ENCODE peak calls at places on chromosomes 13 and 19, in ten cellular contexts. One of them, this sample, is unnamed.
A peak's percentile ranks its signal among the peaks of the same experiment; 100 is the strongest.

GRCh38 chr19:40461669-40462221 is 3.8 kb downstream of the BLVRB start:
- DNase-seq in NB4: peak; percentile 67
- DNase-seq in astrocyte of the spinal cord: no peak
- DNase-seq in breast epithelium: peak; percentile 40
- DNase-seq in cardiac muscle cell: no peak
- DNase-seq in GM23338: no peak
- DNase-seq in epithelial cell of esophagus: no peak
- DNase-seq in retinal pigment epithelial cell: no peak
- DNase-seq in coronary artery: no peak
- DNase-seq in tibial nerve: no peak
- DNase-seq in this sample: no peak

GRCh38 chr13:29282096-29282495 is 313.4 kb downstream of the SLC7A1 start:
- DNase-seq in NB4: no peak
- DNase-seq in astrocyte of the spinal cord: no peak
- DNase-seq in breast epithelium: no peak
- DNase-seq in cardiac muscle cell: no peak
- DNase-seq in GM23338: no peak
- DNase-seq in epithelial cell of esophagus: no peak
- DNase-seq in retinal pigment epithelial cell: no peak
- DNase-seq in coronary artery: no peak
- DNase-seq in tibial nerve: no peak
- DNase-seq in this sample: no peak

GRCh38 chr19:14091885-14092462 is 1.4 kb upstream of the SAMD1 start:
- DNase-seq in NB4: peak; percentile 77
- DNase-seq in astrocyte of the spinal cord: no peak
- DNase-seq in breast epithelium: no peak
- DNase-seq in cardiac muscle cell: no peak
- DNase-seq in GM23338: peak; percentile 65
- DNase-seq in epithelial cell of esophagus: no peak
- DNase-seq in retinal pigment epithelial cell: no peak
- DNase-seq in coronary artery: no peak
- DNase-seq in tibial nerve: no peak
- DNase-seq in this sample: no peak

GRCh38 chr13:109198585-109198984 is 569.2 kb downstream of the MYO16 start:
- DNase-seq in NB4: no peak
- DNase-seq in astrocyte of the spinal cord: peak; percentile 11
- DNase-seq in breast epithelium: peak; percentile 48
- DNase-seq in cardiac muscle cell: no peak
- DNase-seq in GM23338: no peak
- DNase-seq in epithelial cell of esophagus: peak; percentile 86
- DNase-seq in retinal pigment epithelial cell: no peak
- DNase-seq in coronary artery: no peak
- DNase-seq in tibial nerve: no peak
- DNase-seq in this sample: no peak

GRCh38 chr19:7161292-7161691 is 91.8 kb downstream of the ZNF557 start:
- DNase-seq in NB4: no peak
- DNase-seq in astrocyte of the spinal cord: no peak
- DNase-seq in breast epithelium: no peak
- DNase-seq in cardiac muscle cell: no peak
- DNase-seq in GM23338: no peak
- DNase-seq in epithelial cell of esophagus: no peak
- DNase-seq in retinal pigment epithelial cell: no peak
- DNase-seq in coronary artery: no peak
- DNase-seq in tibial nerve: no peak
- DNase-seq in this sample: no peak

GRCh38 chr19:14165986-14166385 is 29.6 kb upstream of the ASF1B start:
- DNase-seq in NB4: no peak
- DNase-seq in astrocyte of the spinal cord: no peak
- DNase-seq in breast epithelium: no peak
- DNase-seq in cardiac muscle cell: no peak
- DNase-seq in GM23338: no peak
- DNase-seq in epithelial cell of esophagus: no peak
- DNase-seq in retinal pigment epithelial cell: no peak
- DNase-seq in coronary artery: no peak
- DNase-seq in tibial nerve: no peak
- DNase-seq in this sample: no peak

GRCh38 chr13:106521101-106521799 is 14.2 kb downstream of the EFNB2 start:
- DNase-seq in NB4: no peak
- DNase-seq in astrocyte of the spinal cord: no peak
- DNase-seq in breast epithelium: no peak
- DNase-seq in cardiac muscle cell: no peak
- DNase-seq in GM23338: peak; percentile 43
- DNase-seq in epithelial cell of esophagus: peak; percentile 75
- DNase-seq in retinal pigment epithelial cell: no peak
- DNase-seq in coronary artery: no peak
- DNase-seq in tibial nerve: no peak
- DNase-seq in this sample: no peak

GRCh38 chr19:40247178-40247577 is 20.7 kb upstream of the CCNP start:
- DNase-seq in NB4: no peak
- DNase-seq in astrocyte of the spinal cord: no peak
- DNase-seq in breast epithelium: no peak
- DNase-seq in cardiac muscle cell: no peak
- DNase-seq in GM23338: no peak
- DNase-seq in epithelial cell of esophagus: no peak
- DNase-seq in retinal pigment epithelial cell: no peak
- DNase-seq in coronary artery: no peak
- DNase-seq in tibial nerve: no peak
- DNase-seq in this sample: no peak

GRCh38 chr13:29452773-29453574 is 142.5 kb downstream of the SLC7A1 start:
- DNase-seq in NB4: no peak
- DNase-seq in astrocyte of the spinal cord: no peak
- DNase-seq in breast epithelium: no peak
- DNase-seq in cardiac muscle cell: no peak
- DNase-seq in GM23338: no peak
- DNase-seq in epithelial cell of esophagus: no peak
- DNase-seq in retinal pigment epithelial cell: no peak
- DNase-seq in coronary artery: no peak
- DNase-seq in tibial nerve: no peak
- DNase-seq in this sample: no peak

DNA sequence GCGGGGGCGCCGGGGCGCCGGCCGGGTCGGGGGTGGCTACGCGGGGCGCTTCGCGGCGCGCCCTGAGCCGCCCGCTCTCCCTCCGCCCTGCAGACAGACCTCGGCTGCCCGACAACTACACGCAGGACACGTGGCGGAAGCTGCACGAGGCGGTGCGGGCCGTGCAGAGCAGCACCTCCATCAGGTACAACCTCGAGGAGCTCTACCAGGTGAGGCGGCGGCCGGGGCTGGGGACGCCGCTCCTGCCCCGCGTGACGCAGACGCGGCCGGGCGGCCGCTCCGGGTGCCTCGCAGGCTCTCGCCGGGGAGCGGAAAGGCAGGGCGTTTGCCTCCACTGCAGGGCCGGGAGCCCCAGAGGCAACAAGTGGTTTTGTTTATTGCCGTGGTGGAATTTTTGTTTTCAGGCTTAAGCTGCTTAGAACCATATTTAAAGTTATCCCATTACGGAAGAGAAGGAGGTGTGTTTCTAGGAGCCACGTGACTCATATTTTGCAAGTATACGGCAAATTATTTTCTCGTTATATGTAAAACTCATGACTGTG is 538 bp downstream of the CUL4A start:
- DNase-seq in NB4: peak; percentile 77
- DNase-seq in astrocyte of the spinal cord: peak; percentile 45
- DNase-seq in breast epithelium: peak; percentile 46
- DNase-seq in cardiac muscle cell: peak; percentile 60
- DNase-seq in GM23338: peak; percentile 72
- DNase-seq in epithelial cell of esophagus: peak; percentile 80
- DNase-seq in retinal pigment epithelial cell: peak; percentile 46
- DNase-seq in coronary artery: peak; percentile 80
- DNase-seq in tibial nerve: no peak
- DNase-seq in this sample: no peak
- TF ChIP-seq CTCF in NB4: no peak
- TF ChIP-seq CTCF in astrocyte of the spinal cord: no peak
- TF ChIP-seq CTCF in breast epithelium: no peak
- TF ChIP-seq CTCF in cardiac muscle cell: no peak
- TF ChIP-seq CTCF in GM23338: no peak
- TF ChIP-seq CTCF in epithelial cell of esophagus: no peak
- TF ChIP-seq CTCF in retinal pigment epithelial cell: no peak
- TF ChIP-seq CTCF in coronary artery: no peak
- TF ChIP-seq CTCF in tibial nerve: peak; percentile 19
- TF ChIP-seq CTCF in this sample: no peak

GRCh38 chr13:99220199-99220931 is 19.7 kb downstream of the UBAC2 start:
- DNase-seq in NB4: peak; percentile 48
- DNase-seq in astrocyte of the spinal cord: peak; percentile 49
- DNase-seq in breast epithelium: no peak
- DNase-seq in cardiac muscle cell: no peak
- DNase-seq in GM23338: no peak
- DNase-seq in epithelial cell of esophagus: no peak
- DNase-seq in retinal pigment epithelial cell: no peak
- DNase-seq in coronary artery: no peak
- DNase-seq in tibial nerve: no peak
- DNase-seq in this sample: no peak

GRCh38 chr13:99218126-99218525 is 17.5 kb downstream of the UBAC2 start:
- DNase-seq in NB4: no peak
- DNase-seq in astrocyte of the spinal cord: no peak
- DNase-seq in breast epithelium: no peak
- DNase-seq in cardiac muscle cell: no peak
- DNase-seq in GM23338: no peak
- DNase-seq in epithelial cell of esophagus: no peak
- DNase-seq in retinal pigment epithelial cell: no peak
- DNase-seq in coronary artery: no peak
- DNase-seq in tibial nerve: no peak
- DNase-seq in this sample: no peak

GRCh38 chr13:99217461-99218101 is 16.9 kb downstream of the UBAC2 start:
- DNase-seq in NB4: no peak
- DNase-seq in astrocyte of the spinal cord: no peak
- DNase-seq in breast epithelium: no peak
- DNase-seq in cardiac muscle cell: no peak
- DNase-seq in GM23338: no peak
- DNase-seq in epithelial cell of esophagus: no peak
- DNase-seq in retinal pigment epithelial cell: no peak
- DNase-seq in coronary artery: no peak
- DNase-seq in tibial nerve: no peak
- DNase-seq in this sample: no peak

GRCh38 chr13:99218969-99219368 is 18.3 kb downstream of the UBAC2 start:
- DNase-seq in NB4: no peak
- DNase-seq in astrocyte of the spinal cord: no peak
- DNase-seq in breast epithelium: no peak
- DNase-seq in cardiac muscle cell: no peak
- DNase-seq in GM23338: no peak
- DNase-seq in epithelial cell of esophagus: no peak
- DNase-seq in retinal pigment epithelial cell: no peak
- DNase-seq in coronary artery: no peak
- DNase-seq in tibial nerve: no peak
- DNase-seq in this sample: no peak

DNA sequence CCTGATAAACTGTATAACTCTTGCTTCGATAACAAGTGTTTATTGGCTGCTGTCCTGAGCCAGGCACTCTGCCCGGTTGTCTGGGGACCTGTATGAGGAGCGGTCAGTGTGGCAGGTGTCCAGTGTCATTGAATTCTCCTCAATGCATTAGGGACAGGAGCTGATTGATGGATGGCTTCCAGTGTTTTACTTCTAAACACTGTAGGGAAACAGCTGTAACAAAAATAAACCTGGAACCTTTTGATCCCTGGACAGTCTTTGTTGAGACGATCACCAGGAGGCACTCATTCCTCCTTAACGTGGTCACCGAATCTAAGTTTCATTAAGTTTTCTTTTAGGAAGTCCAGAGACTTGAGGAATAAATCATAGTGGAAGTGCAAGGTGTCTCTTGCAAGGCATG is 17.9 kb downstream of the UBAC2 start:
- DNase-seq in NB4: no peak
- DNase-seq in astrocyte of the spinal cord: peak; percentile 31
- DNase-seq in breast epithelium: no peak
- DNase-seq in cardiac muscle cell: no peak
- DNase-seq in GM23338: no peak
- DNase-seq in epithelial cell of esophagus: no peak
- DNase-seq in retinal pigment epithelial cell: no peak
- DNase-seq in coronary artery: no peak
- DNase-seq in tibial nerve: no peak
- DNase-seq in this sample: no peak
- H3K4me3 ChIP-seq in NB4: no peak overlapping the region
- H3K4me3 ChIP-seq in astrocyte of the spinal cord: no peak overlapping the region
- H3K4me3 ChIP-seq in breast epithelium: no peak overlapping the region
- H3K4me3 ChIP-seq in cardiac muscle cell: no peak overlapping the region
- H3K4me3 ChIP-seq in GM23338: no peak overlapping the region
- H3K4me3 ChIP-seq in epithelial cell of esophagus: no peak overlapping the region
- H3K4me3 ChIP-seq in retinal pigment epithelial cell: no peak overlapping the region
- H3K4me3 ChIP-seq in coronary artery: no peak overlapping the region
- H3K4me3 ChIP-seq in tibial nerve: no peak overlapping the region
- H3K4me3 ChIP-seq in this sample: no peak overlapping the region

DNA sequence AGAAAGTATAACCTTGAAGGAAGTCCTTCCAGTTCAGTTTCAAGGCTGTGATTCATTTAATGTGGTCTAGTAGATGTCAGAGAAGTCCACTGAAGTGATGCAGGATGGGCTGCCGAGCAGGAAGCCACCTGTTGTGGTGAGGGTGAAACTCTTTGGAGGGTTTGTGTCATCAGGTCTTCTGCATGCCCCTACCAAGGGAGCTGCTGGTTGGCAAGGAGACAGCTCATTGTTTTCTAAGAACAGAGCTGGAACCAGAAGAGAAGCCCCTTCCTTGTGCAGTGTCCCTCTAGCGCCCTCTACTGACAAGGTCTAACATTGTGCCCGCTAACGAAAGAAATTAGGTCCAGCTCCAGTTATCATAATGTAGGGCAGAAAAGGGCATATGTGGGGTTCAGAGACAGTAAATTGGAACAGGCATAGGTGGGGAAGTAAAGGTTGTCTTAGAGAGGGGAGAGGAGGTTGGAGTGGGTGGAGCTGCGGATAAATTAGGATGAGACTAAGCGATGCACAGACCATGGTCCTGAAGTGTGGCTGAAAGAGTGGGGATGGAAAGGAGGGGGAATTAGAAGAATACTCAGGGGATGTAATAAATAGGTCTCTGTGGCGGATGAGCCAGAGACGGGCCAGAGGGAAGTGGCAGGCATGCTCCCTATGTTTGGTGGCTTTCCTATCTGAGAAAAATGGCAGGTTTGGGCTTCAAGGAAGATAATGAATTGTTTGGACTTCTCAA is 123.2 kb downstream of the OLFM4 start:
- DNase-seq in NB4: peak; percentile 74
- DNase-seq in astrocyte of the spinal cord: no peak
- DNase-seq in breast epithelium: no peak
- DNase-seq in cardiac muscle cell: peak; percentile 85
- DNase-seq in GM23338: peak; percentile 87
- DNase-seq in epithelial cell of esophagus: peak; percentile 21
- DNase-seq in retinal pigment epithelial cell: peak; percentile 2
- DNase-seq in coronary artery: no peak
- DNase-seq in tibial nerve: no peak
- DNase-seq in this sample: no peak
- TF ChIP-seq CTCF in NB4: peak; percentile 96
- TF ChIP-seq CTCF in astrocyte of the spinal cord: peak; percentile 46
- TF ChIP-seq CTCF in breast epithelium: peak; percentile 37
- TF ChIP-seq CTCF in cardiac muscle cell: peak; percentile 91
- TF ChIP-seq CTCF in GM23338: peak; percentile 97
- TF ChIP-seq CTCF in epithelial cell of esophagus: peak; percentile 54
- TF ChIP-seq CTCF in retinal pigment epithelial cell: peak; percentile 64
- TF ChIP-seq CTCF in coronary artery: peak; percentile 25
- TF ChIP-seq CTCF in tibial nerve: peak; percentile 71
- TF ChIP-seq CTCF in this sample: peak; percentile 52

DNA sequence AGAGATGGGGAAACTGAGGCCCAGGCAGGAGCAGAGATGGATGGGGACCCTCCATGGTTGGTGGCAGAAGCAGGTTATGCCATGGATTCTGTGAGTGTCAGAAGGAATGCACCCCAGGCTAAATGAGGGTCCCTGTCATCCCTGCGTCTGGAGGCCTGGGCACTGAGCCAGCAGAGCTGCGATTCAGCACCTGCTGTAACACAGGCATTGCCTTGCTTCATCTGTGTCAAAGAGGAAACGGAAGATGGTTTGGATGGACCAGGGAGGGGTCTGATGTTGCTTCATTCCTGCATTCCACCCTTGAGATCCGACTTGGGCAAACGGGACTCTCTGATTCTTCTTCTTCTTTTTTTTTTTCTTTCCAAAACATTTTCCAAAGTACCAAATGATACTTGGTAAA is 1.2 kb downstream of the C5AR1 start:
- DNase-seq in NB4: peak; percentile 97
- DNase-seq in astrocyte of the spinal cord: no peak
- DNase-seq in breast epithelium: no peak
- DNase-seq in cardiac muscle cell: no peak
- DNase-seq in GM23338: no peak
- DNase-seq in epithelial cell of esophagus: peak; percentile 78
- DNase-seq in retinal pigment epithelial cell: no peak
- DNase-seq in coronary artery: no peak
- DNase-seq in tibial nerve: no peak
- DNase-seq in this sample: no peak
- H3K4me3 ChIP-seq in NB4: no peak overlapping the region
- H3K4me3 ChIP-seq in astrocyte of the spinal cord: no peak overlapping the region
- H3K4me3 ChIP-seq in breast epithelium: peak overlapping the region; percentile 33
- H3K4me3 ChIP-seq in cardiac muscle cell: no peak overlapping the region
- H3K4me3 ChIP-seq in GM23338: no peak overlapping the region
- H3K4me3 ChIP-seq in epithelial cell of esophagus: no peak overlapping the region
- H3K4me3 ChIP-seq in retinal pigment epithelial cell: no peak overlapping the region
- H3K4me3 ChIP-seq in coronary artery: peak overlapping the region; percentile 46
- H3K4me3 ChIP-seq in tibial nerve: no peak overlapping the region
- H3K4me3 ChIP-seq in this sample: no peak overlapping the region